ENCODE peak calls at places on chromosomes 11 and 22, in six cellular contexts. R is HCT116, I is H1, J is K562, M is HepG2, E is GM12878. H is an unnamed sample. For H3K4me1, the result is how much of the 10 kb centered on the place peaks cover.

GRCh38 chr11:112469376-112469775 is 208.7 kb upstream of the PLET1 start:
- DNase-seq in R (no peak), I (no peak), J (no peak), M (no peak), E (no peak), H (no peak)

GRCh38 chr11:88680806-88681205 is 343.3 kb upstream of the CTSC start:
- DNase-seq in R (peak), I (no peak), J (no peak), M (no peak), E (no peak), H (no peak)

GRCh38 chr11:78961938-78962701 is 387.5 kb upstream of the NARS2 start:
- DNase-seq in R (no peak), I (no peak), J (peak), M (no peak), E (no peak), H (peak)

GRCh38 chr22:30115705-30116104 is 35.4 kb downstream of the HORMAD2 start:
- DNase-seq in R (peak), I (no peak), J (no peak), M (no peak), E (no peak), H (no peak)

GRCh38 chr22:24938741-24939341 is 7.7 kb downstream of the LHFPL7 start:
- DNase-seq in R (no peak), I (no peak), J (peak), M (peak), E (no peak), H (no peak)

GRCh38 chr11:46247664-46248063 is 29.8 kb upstream of the CREB3L1 start:
- DNase-seq in R (peak), I (no peak), J (no peak), M (peak), E (no peak), H (peak)

GRCh38 chr11:66020618-66021357 is 5.5 kb downstream of the CATSPER1 start:
- DNase-seq in R (no peak), I (no peak), J (peak), M (no peak), E (no peak), H (no peak)

GRCh38 chr11:86814775-86815174 is 14.4 kb downstream of the PRSS23 start:
- DNase-seq in R (no peak), I (no peak), J (no peak), M (no peak), E (no peak), H (no peak)

GRCh38 chr11:120931057-120931779 is 92.7 kb upstream of the TBCEL start:
- DNase-seq in R (no peak), I (no peak), J (peak), M (peak), E (no peak), H (no peak)

GRCh38 chr11:129750343-129751292 is 65.0 kb upstream of the TMEM45B start:
- DNase-seq in R (peak), I (peak), J (peak), M (peak), E (no peak), H (peak)

GRCh38 chr11:87743002-87743401 is 432.2 kb downstream of the RAB38 start:
- DNase-seq in R (no peak), I (no peak), J (no peak), M (no peak), E (no peak), H (no peak)

GRCh38 chr11:30360741-30361140 is 37.8 kb downstream of the ARL14EP start:
- DNase-seq in R (no peak), I (no peak), J (no peak), M (no peak), E (no peak), H (no peak)

GRCh38 chr11:21646351-21646750 is 546.5 kb upstream of the ANO5 start:
- DNase-seq in R (no peak), I (no peak), J (no peak), M (no peak), E (no peak), H (no peak)

GRCh38 chr11:45097721-45098493 is 48.5 kb upstream of the PRDM11 start:
- DNase-seq in R (no peak), I (no peak), J (peak), M (no peak), E (no peak), H (peak)

GRCh38 chr11:61157743-61158142 is 3.5 kb downstream of the VPS37C start:
- DNase-seq in R (no peak), I (no peak), J (no peak), M (no peak), E (no peak), H (no peak)

GRCh38 chr22:49325531-49326395 is 501.9 kb downstream of the BRD1 start:
- DNase-seq in R (no peak), I (no peak), J (no peak), M (no peak), E (no peak), H (no peak)

GRCh38 chr11:64000026-64000739 is 13.9 kb downstream of the OTUB1 start:
- DNase-seq in R (no peak), I (no peak), J (no peak), M (no peak), E (no peak), H (peak)

GRCh38 chr11:107043242-107043991 is 25.1 kb upstream of the GUCY1A2 start:
- DNase-seq in R (no peak), I (no peak), J (no peak), M (no peak), E (peak), H (no peak)

GRCh38 chr22:38505595-38506117 is 455 bp downstream of the DDX17 start:
- DNase-seq in R (no peak), I (no peak), J (peak), M (no peak), E (no peak), H (no peak)

GRCh38 chr22:24975813-24976341 is 23.4 kb downstream of the KIAA1671 start:
- DNase-seq in R (no peak), I (no peak), J (no peak), M (no peak), E (no peak), H (no peak)

GRCh38 chr11:82105331-82105992 is 628.2 kb downstream of the FAM181B start:
- DNase-seq in R (no peak), I (no peak), J (no peak), M (no peak), E (no peak), H (no peak)

GRCh38 chr11:126392638-126393023 is 37.1 kb downstream of the ST3GAL4 start:
- DNase-seq in R (no peak), I (no peak), J (no peak), M (no peak), E (no peak), H (no peak)

GRCh38 chr11:60288531-60288930 is 8.1 kb downstream of the MS4A4A start:
- DNase-seq in R (no peak), I (no peak), J (no peak), M (no peak), E (no peak), H (no peak)

GRCh38 chr22:30314918-30315317 is 11.8 kb downstream of the TBC1D10A start:
- DNase-seq in R (no peak), I (no peak), J (peak), M (no peak), E (peak), H (no peak)

GRCh38 chr11:110184974-110185597 is 91.9 kb downstream of the ZC3H12C start:
- DNase-seq in R (peak), I (no peak), J (no peak), M (peak), E (no peak), H (no peak)

GRCh38 chr11:122037911-122038310 is 78.1 kb downstream of the BLID start:
- DNase-seq in R (no peak), I (no peak), J (no peak), M (no peak), E (no peak), H (no peak)

DNA sequence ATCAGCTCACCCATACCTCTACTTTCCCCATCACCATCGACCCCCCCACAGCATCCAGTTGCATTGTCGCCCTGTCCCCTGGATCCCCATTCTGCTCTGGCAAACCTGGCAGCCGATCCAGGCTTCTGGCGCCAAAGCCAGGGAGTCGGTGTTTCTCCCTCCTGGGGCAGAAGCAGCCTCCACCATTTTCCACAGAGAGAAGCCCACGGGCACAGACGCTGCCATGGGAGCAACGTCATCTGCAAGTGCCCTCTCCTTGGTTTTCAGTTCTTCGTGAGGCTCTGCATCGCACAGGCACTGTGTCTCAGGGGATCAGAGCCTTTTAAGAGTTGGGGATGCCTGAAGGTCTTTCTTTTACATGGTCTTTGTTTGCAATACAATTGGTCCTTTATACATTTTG is 2.3 kb downstream of the YPEL4 start:
- DNase-seq in R (no peak), I (no peak), J (no peak), M (no peak), E (no peak), H (no peak)
- H3K4me1 ChIP-seq in R (under half), I (under half), J (under half), M (under half), E (under half), H (under half)

GRCh38 chr11:27214713-27215112 is 148.3 kb downstream of the CCDC34 start:
- DNase-seq in R (no peak), I (no peak), J (no peak), M (no peak), E (no peak), H (no peak)

GRCh38 chr11:27217496-27217895 is 145.5 kb downstream of the CCDC34 start:
- DNase-seq in R (no peak), I (no peak), J (no peak), M (no peak), E (no peak), H (no peak)

GRCh38 chr11:27217948-27218410 is 145.0 kb downstream of the CCDC34 start:
- DNase-seq in R (no peak), I (no peak), J (no peak), M (no peak), E (no peak), H (no peak)

GRCh38 chr11:27216268-27217149 is 146.5 kb downstream of the CCDC34 start:
- DNase-seq in R (no peak), I (no peak), J (no peak), M (no peak), E (no peak), H (no peak)

DNA sequence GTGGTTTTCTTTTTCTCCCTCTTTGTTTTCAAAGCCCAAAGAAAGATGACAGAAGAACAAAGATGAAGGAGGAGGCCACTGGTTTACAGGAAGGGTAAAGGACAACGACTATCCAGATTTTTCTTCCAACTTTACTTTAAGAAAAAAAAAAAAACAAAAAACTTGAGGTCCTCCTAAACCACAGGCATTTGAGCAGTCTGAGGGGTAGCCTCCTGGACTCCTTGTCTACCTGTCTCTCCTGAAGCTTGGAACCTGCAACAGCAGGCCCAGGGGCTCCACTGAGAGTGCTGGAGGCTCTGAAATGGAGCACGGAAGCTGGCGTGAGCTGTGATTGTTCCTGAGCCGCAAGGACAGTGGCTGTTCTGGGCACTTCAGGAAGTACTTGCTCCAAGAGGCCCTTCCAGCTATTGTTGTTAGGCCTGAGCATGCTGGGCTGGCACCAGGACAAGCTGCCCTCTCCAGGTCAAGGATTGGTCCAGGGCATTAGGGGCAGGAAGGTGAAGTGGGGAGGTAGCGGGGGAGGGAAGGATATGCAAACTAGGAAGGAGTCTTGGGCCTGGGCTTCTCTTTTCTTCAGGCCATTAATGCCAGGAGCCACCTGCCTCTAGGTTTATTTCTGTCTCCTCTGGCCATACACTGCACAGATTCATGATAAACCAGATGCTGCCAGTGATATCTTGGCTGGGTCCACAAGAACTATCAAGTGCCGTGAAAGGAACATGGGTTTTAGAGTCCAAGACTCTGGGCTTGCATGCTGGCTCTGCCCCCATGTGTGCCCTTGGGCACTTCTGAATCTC is 147.3 kb downstream of the CCDC34 start:
- DNase-seq in R (no peak), I (no peak), J (no peak), M (no peak), E (no peak), H (no peak)
- TF ChIP-seq ZNF274 in R (no peak), I (no peak), J (no peak), M (no peak), E (no peak), H (no peak)

DNA sequence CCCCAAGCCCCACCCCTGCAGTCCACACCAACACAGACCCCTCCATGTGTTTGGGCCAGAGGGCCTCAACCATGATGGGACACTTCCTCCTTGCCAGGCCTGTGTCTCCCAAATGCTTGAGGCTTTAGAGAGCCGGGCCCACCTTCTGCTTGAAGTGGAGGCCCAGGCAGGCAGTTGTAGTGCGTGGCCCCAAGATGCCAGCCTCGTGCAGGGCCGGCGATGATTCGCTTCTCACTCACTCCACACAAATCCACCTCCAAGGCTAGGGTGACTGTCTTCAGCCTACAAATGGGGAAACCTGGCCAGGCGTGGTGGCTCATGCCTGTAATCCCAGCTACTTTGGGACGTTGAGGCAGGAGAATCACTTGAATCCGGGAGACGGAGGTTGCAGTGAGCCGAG is 5.7 kb downstream of the PRR5 start:
- DNase-seq in R (no peak), I (no peak), J (no peak), M (no peak), E (no peak), H (no peak)
- H3K4me1 ChIP-seq in R (under half), I (under half), J (half or more), M (under half), E (under half), H (under half)

GRCh38 chr11:67455054-67455453 is at the start of gene CABP4:
- DNase-seq in R (no peak), I (no peak), J (no peak), M (no peak), E (no peak), H (no peak)
- TF ChIP-seq ZNF274 in R (no peak), I (no peak), J (no peak), M (no peak), E (no peak), H (no peak)

GRCh38 chr11:123060265-123061000 is 1.5 kb downstream of the HSPA8 start:
- DNase-seq in R (no peak), I (no peak), J (peak), M (no peak), E (no peak), H (no peak)

GRCh38 chr11:123054301-123055065 is 7.5 kb downstream of the HSPA8 start:
- DNase-seq in R (peak), I (no peak), J (peak), M (peak), E (no peak), H (peak)

GRCh38 chr11:123055132-123055924 is 6.6 kb downstream of the HSPA8 start:
- DNase-seq in R (no peak), I (no peak), J (no peak), M (no peak), E (no peak), H (no peak)

GRCh38 chr11:123056835-123057491 is 5.0 kb downstream of the HSPA8 start:
- DNase-seq in R (no peak), I (no peak), J (no peak), M (no peak), E (no peak), H (no peak)

GRCh38 chr11:123057604-123058305 is 4.2 kb downstream of the HSPA8 start:
- DNase-seq in R (no peak), I (no peak), J (no peak), M (no peak), E (no peak), H (no peak)
- H3K4me1 ChIP-seq in R (under half), I (under half), J (under half), M (under half), E (under half), H (under half)

GRCh38 chr11:118435893-118436624 is at the start of gene KMT2A:
- DNase-seq in R (peak), I (peak), J (peak), M (peak), E (no peak), H (peak)

GRCh38 chr11:118437736-118438125 is 1.4 kb downstream of the KMT2A start:
- DNase-seq in R (no peak), I (no peak), J (peak), M (peak), E (no peak), H (no peak)

GRCh38 chr11:118436639-118437045 is 350 bp downstream of the KMT2A start:
- DNase-seq in R (no peak), I (no peak), J (no peak), M (no peak), E (no peak), H (no peak)

GRCh38 chr11:118438314-118438931 is 2.1 kb downstream of the KMT2A start:
- DNase-seq in R (no peak), I (no peak), J (peak), M (no peak), E (no peak), H (no peak)

GRCh38 chr11:118437046-118437735 is 899 bp downstream of the KMT2A start:
- DNase-seq in R (no peak), I (no peak), J (peak), M (peak), E (no peak), H (no peak)
- TF ChIP-seq ZNF274 in R (no peak), I (no peak), J (no peak), M (no peak), E (no peak), H (no peak)

GRCh38 chr11:11074686-11075370 is 217.0 kb upstream of the ZBED5 start:
- DNase-seq in R (no peak), I (no peak), J (no peak), M (no peak), E (no peak), H (no peak)
- H3K4me1 ChIP-seq in R (under half), I (under half), J (under half), M (under half), E (under half), H (under half)

GRCh38 chr22:20793386-20794131 is 19.6 kb downstream of the SERPIND1 start:
- DNase-seq in R (no peak), I (no peak), J (no peak), M (no peak), E (no peak), H (no peak)

GRCh38 chr22:20792966-20793332 is 19.0 kb downstream of the SERPIND1 start:
- DNase-seq in R (no peak), I (no peak), J (no peak), M (no peak), E (no peak), H (no peak)

GRCh38 chr22:20796731-20797130 is 22.8 kb downstream of the SERPIND1 start:
- DNase-seq in R (no peak), I (no peak), J (no peak), M (no peak), E (no peak), H (no peak)

GRCh38 chr22:20794132-20794990 is 20.4 kb downstream of the SERPIND1 start:
- DNase-seq in R (no peak), I (no peak), J (no peak), M (no peak), E (no peak), H (no peak)

DNA sequence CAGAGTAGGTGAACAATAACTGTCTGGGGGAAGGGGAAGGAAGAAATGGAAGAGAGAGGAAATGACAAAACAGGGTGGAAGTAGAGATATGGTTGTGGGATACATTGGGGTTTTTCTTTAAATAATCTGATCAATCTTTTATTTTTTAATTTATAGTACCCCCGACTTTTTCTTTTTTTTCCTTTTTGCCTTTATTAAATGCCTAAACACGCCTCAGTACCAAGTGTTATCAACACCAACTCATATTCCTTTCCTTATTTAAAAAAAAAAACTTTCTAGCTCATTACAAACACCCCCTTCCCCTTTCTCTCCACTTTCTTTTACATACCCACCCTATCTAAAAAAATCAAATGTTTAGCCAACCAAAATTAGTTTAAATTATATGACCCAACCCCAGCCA is 21.1 kb downstream of the SERPIND1 start:
- DNase-seq in R (no peak), I (no peak), J (no peak), M (no peak), E (no peak), H (no peak)
- TF ChIP-seq ZNF274 in R (no peak), I (no peak), J (no peak), M (no peak), E (no peak), H (no peak)